ENCODE peak calls at places on chromosomes 16 and 17, in ten cellular contexts. One of them, this sample, is unnamed.
A peak's percentile ranks its signal among the peaks of the same experiment; 100 is the strongest.

GRCh38 chr16:66554021-66554420 is 1.6 kb downstream of the CKLF start:
- DNase-seq in activated gamma-delta T cell treated with anti-CD3 and anti-CD28 coated beads, Interleukin-2, amount 50 U/mL, for 16 hours: no peak
- DNase-seq in cardiac muscle cell: no peak
- DNase-seq in kidney epithelial cell: no peak
- DNase-seq in T-helper 17 cell: no peak
- DNase-seq in CD4-positive, alpha-beta memory T cell: no peak
- DNase-seq in A549: no peak
- DNase-seq in ELR: no peak
- DNase-seq in H9: no peak
- DNase-seq in NCI-H2029: no peak
- DNase-seq in this sample: no peak

GRCh38 chr17:8397636-8398035 is at the start of gene RNF222:
- DNase-seq in ELR: no peak
- DNase-seq in activated gamma-delta T cell treated with anti-CD3 and anti-CD28 coated beads, Interleukin-2, amount 50 U/mL, for 16 hours: no peak
- DNase-seq in kidney epithelial cell: no peak
- DNase-seq in NCI-H2029: no peak
- DNase-seq in cardiac muscle cell: no peak
- DNase-seq in A549: no peak
- DNase-seq in H9: no peak
- DNase-seq in T-helper 17 cell: no peak
- DNase-seq in CD4-positive, alpha-beta memory T cell: no peak
- DNase-seq in this sample: no peak

GRCh38 chr17:67421869-67422273 is 44.8 kb downstream of the PITPNC1 start:
- DNase-seq in cardiac muscle cell: no peak
- DNase-seq in ELR: peak; percentile 100
- DNase-seq in A549: peak; percentile 95
- DNase-seq in NCI-H2029: peak; percentile 65
- DNase-seq in T-helper 17 cell: peak; percentile 39
- DNase-seq in CD4-positive, alpha-beta memory T cell: peak; percentile 83
- DNase-seq in activated gamma-delta T cell treated with anti-CD3 and anti-CD28 coated beads, Interleukin-2, amount 50 U/mL, for 16 hours: peak; percentile 51
- DNase-seq in kidney epithelial cell: peak; percentile 98
- DNase-seq in H9: no peak
- DNase-seq in this sample: peak; percentile 76

GRCh38 chr17:53571342-53571741 is 251.4 kb upstream of the KIF2B start:
- DNase-seq in CD4-positive, alpha-beta memory T cell: no peak
- DNase-seq in ELR: peak; percentile 50
- DNase-seq in NCI-H2029: no peak
- DNase-seq in A549: no peak
- DNase-seq in activated gamma-delta T cell treated with anti-CD3 and anti-CD28 coated beads, Interleukin-2, amount 50 U/mL, for 16 hours: no peak
- DNase-seq in T-helper 17 cell: no peak
- DNase-seq in kidney epithelial cell: no peak
- DNase-seq in cardiac muscle cell: no peak
- DNase-seq in H9: no peak
- DNase-seq in this sample: no peak

GRCh38 chr16:81996664-81997529 is 14.4 kb downstream of the SDR42E1 start:
- DNase-seq in NCI-H2029: no peak
- DNase-seq in cardiac muscle cell: peak; percentile 2
- DNase-seq in H9: no peak
- DNase-seq in kidney epithelial cell: no peak
- DNase-seq in T-helper 17 cell: no peak
- DNase-seq in activated gamma-delta T cell treated with anti-CD3 and anti-CD28 coated beads, Interleukin-2, amount 50 U/mL, for 16 hours: no peak
- DNase-seq in A549: peak; percentile 51
- DNase-seq in CD4-positive, alpha-beta memory T cell: no peak
- DNase-seq in ELR: peak; percentile 88
- DNase-seq in this sample: no peak

GRCh38 chr17:77441130-77441920 is 300.6 kb downstream of the SEC14L1 start:
- DNase-seq in H9: no peak
- DNase-seq in ELR: no peak
- DNase-seq in cardiac muscle cell: no peak
- DNase-seq in CD4-positive, alpha-beta memory T cell: peak; percentile 87
- DNase-seq in activated gamma-delta T cell treated with anti-CD3 and anti-CD28 coated beads, Interleukin-2, amount 50 U/mL, for 16 hours: peak; percentile 66
- DNase-seq in NCI-H2029: no peak
- DNase-seq in T-helper 17 cell: peak; percentile 73
- DNase-seq in kidney epithelial cell: no peak
- DNase-seq in A549: no peak
- DNase-seq in this sample: no peak

GRCh38 chr17:15649861-15650391 is 30.4 kb upstream of the FBXW10B start:
- DNase-seq in cardiac muscle cell: no peak
- DNase-seq in A549: peak; percentile 52
- DNase-seq in activated gamma-delta T cell treated with anti-CD3 and anti-CD28 coated beads, Interleukin-2, amount 50 U/mL, for 16 hours: no peak
- DNase-seq in NCI-H2029: no peak
- DNase-seq in ELR: peak; percentile 62
- DNase-seq in kidney epithelial cell: no peak
- DNase-seq in H9: no peak
- DNase-seq in T-helper 17 cell: no peak
- DNase-seq in CD4-positive, alpha-beta memory T cell: no peak
- DNase-seq in this sample: no peak

GRCh38 chr16:69839240-69839688 is 77.1 kb downstream of the WWP2 start:
- DNase-seq in CD4-positive, alpha-beta memory T cell: no peak
- DNase-seq in A549: no peak
- DNase-seq in kidney epithelial cell: no peak
- DNase-seq in activated gamma-delta T cell treated with anti-CD3 and anti-CD28 coated beads, Interleukin-2, amount 50 U/mL, for 16 hours: no peak
- DNase-seq in T-helper 17 cell: no peak
- DNase-seq in H9: no peak
- DNase-seq in cardiac muscle cell: peak; percentile 57
- DNase-seq in ELR: no peak
- DNase-seq in NCI-H2029: no peak
- DNase-seq in this sample: no peak

GRCh38 chr17:80960797-80961452 is 30.7 kb upstream of the CHMP6 start:
- DNase-seq in NCI-H2029: no peak
- DNase-seq in A549: no peak
- DNase-seq in activated gamma-delta T cell treated with anti-CD3 and anti-CD28 coated beads, Interleukin-2, amount 50 U/mL, for 16 hours: no peak
- DNase-seq in ELR: no peak
- DNase-seq in CD4-positive, alpha-beta memory T cell: no peak
- DNase-seq in T-helper 17 cell: no peak
- DNase-seq in H9: no peak
- DNase-seq in kidney epithelial cell: no peak
- DNase-seq in cardiac muscle cell: no peak
- DNase-seq in this sample: no peak

GRCh38 chr17:38628441-38628840 is 22.7 kb upstream of the SRCIN1 start:
- DNase-seq in T-helper 17 cell: no peak
- DNase-seq in CD4-positive, alpha-beta memory T cell: no peak
- DNase-seq in kidney epithelial cell: no peak
- DNase-seq in NCI-H2029: peak; percentile 46
- DNase-seq in ELR: peak; percentile 37
- DNase-seq in activated gamma-delta T cell treated with anti-CD3 and anti-CD28 coated beads, Interleukin-2, amount 50 U/mL, for 16 hours: no peak
- DNase-seq in A549: peak; percentile 69
- DNase-seq in H9: peak; percentile 84
- DNase-seq in cardiac muscle cell: no peak
- DNase-seq in this sample: no peak

GRCh38 chr17:7043544-7044268 is at the start of gene SLC16A11:
- DNase-seq in activated gamma-delta T cell treated with anti-CD3 and anti-CD28 coated beads, Interleukin-2, amount 50 U/mL, for 16 hours: no peak
- DNase-seq in T-helper 17 cell: no peak
- DNase-seq in H9: no peak
- DNase-seq in ELR: no peak
- DNase-seq in cardiac muscle cell: no peak
- DNase-seq in kidney epithelial cell: no peak
- DNase-seq in A549: no peak
- DNase-seq in CD4-positive, alpha-beta memory T cell: no peak
- DNase-seq in NCI-H2029: no peak
- DNase-seq in this sample: no peak

GRCh38 chr17:15039366-15039765 is 225.8 kb downstream of the PMP22 start:
- DNase-seq in T-helper 17 cell: no peak
- DNase-seq in cardiac muscle cell: no peak
- DNase-seq in activated gamma-delta T cell treated with anti-CD3 and anti-CD28 coated beads, Interleukin-2, amount 50 U/mL, for 16 hours: no peak
- DNase-seq in A549: no peak
- DNase-seq in ELR: peak; percentile 36
- DNase-seq in NCI-H2029: no peak
- DNase-seq in CD4-positive, alpha-beta memory T cell: no peak
- DNase-seq in kidney epithelial cell: no peak
- DNase-seq in H9: no peak
- DNase-seq in this sample: no peak

GRCh38 chr16:73572135-73572534 is 524.2 kb upstream of the ZFHX3 start:
- DNase-seq in A549: no peak
- DNase-seq in CD4-positive, alpha-beta memory T cell: no peak
- DNase-seq in kidney epithelial cell: no peak
- DNase-seq in NCI-H2029: no peak
- DNase-seq in ELR: peak; percentile 3
- DNase-seq in activated gamma-delta T cell treated with anti-CD3 and anti-CD28 coated beads, Interleukin-2, amount 50 U/mL, for 16 hours: no peak
- DNase-seq in H9: no peak
- DNase-seq in T-helper 17 cell: no peak
- DNase-seq in cardiac muscle cell: peak; percentile 96
- DNase-seq in this sample: no peak

GRCh38 chr17:661509-661908 is 53.1 kb downstream of the VPS53 start:
- DNase-seq in A549: no peak
- DNase-seq in CD4-positive, alpha-beta memory T cell: no peak
- DNase-seq in ELR: no peak
- DNase-seq in cardiac muscle cell: no peak
- DNase-seq in T-helper 17 cell: no peak
- DNase-seq in kidney epithelial cell: no peak
- DNase-seq in activated gamma-delta T cell treated with anti-CD3 and anti-CD28 coated beads, Interleukin-2, amount 50 U/mL, for 16 hours: no peak
- DNase-seq in NCI-H2029: no peak
- DNase-seq in H9: no peak
- DNase-seq in this sample: no peak

GRCh38 chr17:42878123-42878880 is 22.3 kb upstream of the G6PC1 start:
- DNase-seq in CD4-positive, alpha-beta memory T cell: no peak
- DNase-seq in T-helper 17 cell: no peak
- DNase-seq in activated gamma-delta T cell treated with anti-CD3 and anti-CD28 coated beads, Interleukin-2, amount 50 U/mL, for 16 hours: no peak
- DNase-seq in ELR: peak; percentile 32
- DNase-seq in cardiac muscle cell: no peak
- DNase-seq in A549: no peak
- DNase-seq in kidney epithelial cell: no peak
- DNase-seq in NCI-H2029: no peak
- DNase-seq in H9: peak; percentile 95
- DNase-seq in this sample: no peak

GRCh38 chr17:78828470-78829185 is 12.0 kb downstream of the USP36 start:
- DNase-seq in A549: peak; percentile 80
- DNase-seq in cardiac muscle cell: no peak
- DNase-seq in activated gamma-delta T cell treated with anti-CD3 and anti-CD28 coated beads, Interleukin-2, amount 50 U/mL, for 16 hours: no peak
- DNase-seq in H9: peak; percentile 63
- DNase-seq in T-helper 17 cell: no peak
- DNase-seq in ELR: peak; percentile 84
- DNase-seq in kidney epithelial cell: no peak
- DNase-seq in NCI-H2029: no peak
- DNase-seq in CD4-positive, alpha-beta memory T cell: no peak
- DNase-seq in this sample: no peak

GRCh38 chr17:51764387-51764971 is 394.0 kb downstream of the CA10 start:
- DNase-seq in kidney epithelial cell: peak; percentile 16
- DNase-seq in H9: peak; percentile 87
- DNase-seq in A549: peak; percentile 78
- DNase-seq in ELR: peak; percentile 67
- DNase-seq in activated gamma-delta T cell treated with anti-CD3 and anti-CD28 coated beads, Interleukin-2, amount 50 U/mL, for 16 hours: no peak
- DNase-seq in T-helper 17 cell: peak; percentile 12
- DNase-seq in NCI-H2029: peak; percentile 68
- DNase-seq in cardiac muscle cell: peak; percentile 78
- DNase-seq in CD4-positive, alpha-beta memory T cell: peak; percentile 31
- DNase-seq in this sample: no peak

GRCh38 chr17:70254735-70255460 is 85.6 kb downstream of the KCNJ2 start:
- DNase-seq in ELR: peak; percentile 60
- DNase-seq in activated gamma-delta T cell treated with anti-CD3 and anti-CD28 coated beads, Interleukin-2, amount 50 U/mL, for 16 hours: no peak
- DNase-seq in H9: no peak
- DNase-seq in A549: no peak
- DNase-seq in T-helper 17 cell: no peak
- DNase-seq in cardiac muscle cell: no peak
- DNase-seq in kidney epithelial cell: no peak
- DNase-seq in NCI-H2029: no peak
- DNase-seq in CD4-positive, alpha-beta memory T cell: no peak
- DNase-seq in this sample: no peak

GRCh38 chr17:8060274-8060673 is 21.4 kb downstream of the ALOX15B start:
- DNase-seq in CD4-positive, alpha-beta memory T cell: peak; percentile 62
- DNase-seq in kidney epithelial cell: no peak
- DNase-seq in cardiac muscle cell: peak; percentile 84
- DNase-seq in NCI-H2029: peak; percentile 16
- DNase-seq in H9: peak; percentile 76
- DNase-seq in T-helper 17 cell: peak; percentile 26
- DNase-seq in A549: peak; percentile 87
- DNase-seq in activated gamma-delta T cell treated with anti-CD3 and anti-CD28 coated beads, Interleukin-2, amount 50 U/mL, for 16 hours: peak; percentile 31
- DNase-seq in ELR: peak; percentile 82
- DNase-seq in this sample: no peak

GRCh38 chr16:5069854-5070253 is 1.8 kb upstream of the ALG1 start:
- DNase-seq in CD4-positive, alpha-beta memory T cell: no peak
- DNase-seq in kidney epithelial cell: no peak
- DNase-seq in A549: no peak
- DNase-seq in H9: no peak
- DNase-seq in NCI-H2029: no peak
- DNase-seq in T-helper 17 cell: no peak
- DNase-seq in cardiac muscle cell: no peak
- DNase-seq in activated gamma-delta T cell treated with anti-CD3 and anti-CD28 coated beads, Interleukin-2, amount 50 U/mL, for 16 hours: no peak
- DNase-seq in ELR: no peak
- DNase-seq in this sample: peak; percentile 11

GRCh38 chr17:72359274-72359673 is 238.5 kb downstream of the SOX9 start:
- DNase-seq in H9: no peak
- DNase-seq in T-helper 17 cell: no peak
- DNase-seq in kidney epithelial cell: no peak
- DNase-seq in activated gamma-delta T cell treated with anti-CD3 and anti-CD28 coated beads, Interleukin-2, amount 50 U/mL, for 16 hours: no peak
- DNase-seq in CD4-positive, alpha-beta memory T cell: no peak
- DNase-seq in cardiac muscle cell: no peak
- DNase-seq in ELR: no peak
- DNase-seq in NCI-H2029: no peak
- DNase-seq in A549: no peak
- DNase-seq in this sample: no peak

GRCh38 chr16:46731691-46732555 is 16.2 kb downstream of the MYLK3 start:
- DNase-seq in H9: no peak
- DNase-seq in ELR: no peak
- DNase-seq in cardiac muscle cell: no peak
- DNase-seq in NCI-H2029: no peak
- DNase-seq in T-helper 17 cell: no peak
- DNase-seq in A549: no peak
- DNase-seq in kidney epithelial cell: no peak
- DNase-seq in CD4-positive, alpha-beta memory T cell: no peak
- DNase-seq in activated gamma-delta T cell treated with anti-CD3 and anti-CD28 coated beads, Interleukin-2, amount 50 U/mL, for 16 hours: no peak
- DNase-seq in this sample: no peak

GRCh38 chr17:74546586-74546985 is 671 bp upstream of the CD300C start:
- DNase-seq in ELR: no peak
- DNase-seq in NCI-H2029: no peak
- DNase-seq in T-helper 17 cell: no peak
- DNase-seq in cardiac muscle cell: no peak
- DNase-seq in H9: no peak
- DNase-seq in kidney epithelial cell: no peak
- DNase-seq in A549: no peak
- DNase-seq in CD4-positive, alpha-beta memory T cell: no peak
- DNase-seq in activated gamma-delta T cell treated with anti-CD3 and anti-CD28 coated beads, Interleukin-2, amount 50 U/mL, for 16 hours: no peak
- DNase-seq in this sample: no peak

GRCh38 chr17:41717408-41718286 is 5.5 kb downstream of the GAST start:
- DNase-seq in ELR: peak; percentile 79
- DNase-seq in A549: no peak
- DNase-seq in kidney epithelial cell: no peak
- DNase-seq in H9: no peak
- DNase-seq in NCI-H2029: no peak
- DNase-seq in cardiac muscle cell: no peak
- DNase-seq in CD4-positive, alpha-beta memory T cell: peak; percentile 25
- DNase-seq in T-helper 17 cell: no peak
- DNase-seq in activated gamma-delta T cell treated with anti-CD3 and anti-CD28 coated beads, Interleukin-2, amount 50 U/mL, for 16 hours: no peak
- DNase-seq in this sample: no peak

GRCh38 chr17:14712471-14713075 is 411.7 kb downstream of the HS3ST3B1 start:
- DNase-seq in activated gamma-delta T cell treated with anti-CD3 and anti-CD28 coated beads, Interleukin-2, amount 50 U/mL, for 16 hours: no peak
- DNase-seq in kidney epithelial cell: no peak
- DNase-seq in H9: no peak
- DNase-seq in ELR: no peak
- DNase-seq in T-helper 17 cell: no peak
- DNase-seq in NCI-H2029: no peak
- DNase-seq in cardiac muscle cell: no peak
- DNase-seq in CD4-positive, alpha-beta memory T cell: no peak
- DNase-seq in A549: no peak
- DNase-seq in this sample: no peak

GRCh38 chr16:81265658-81266451 is 27.4 kb downstream of the BCO1 start:
- DNase-seq in ELR: no peak
- DNase-seq in T-helper 17 cell: no peak
- DNase-seq in kidney epithelial cell: no peak
- DNase-seq in cardiac muscle cell: no peak
- DNase-seq in H9: no peak
- DNase-seq in CD4-positive, alpha-beta memory T cell: no peak
- DNase-seq in NCI-H2029: no peak
- DNase-seq in A549: no peak
- DNase-seq in activated gamma-delta T cell treated with anti-CD3 and anti-CD28 coated beads, Interleukin-2, amount 50 U/mL, for 16 hours: no peak
- DNase-seq in this sample: no peak

GRCh38 chr17:67377727-67378443 is 804 bp downstream of the PITPNC1 start:
- DNase-seq in T-helper 17 cell: peak; percentile 28
- DNase-seq in kidney epithelial cell: no peak
- DNase-seq in ELR: peak; percentile 66
- DNase-seq in H9: peak; percentile 69
- DNase-seq in NCI-H2029: no peak
- DNase-seq in cardiac muscle cell: peak; percentile 68
- DNase-seq in A549: peak; percentile 58
- DNase-seq in CD4-positive, alpha-beta memory T cell: peak; percentile 56
- DNase-seq in activated gamma-delta T cell treated with anti-CD3 and anti-CD28 coated beads, Interleukin-2, amount 50 U/mL, for 16 hours: peak; percentile 39
- DNase-seq in this sample: no peak

GRCh38 chr16:49019826-49020401 is 261.7 kb downstream of the CBLN1 start:
- DNase-seq in activated gamma-delta T cell treated with anti-CD3 and anti-CD28 coated beads, Interleukin-2, amount 50 U/mL, for 16 hours: no peak
- DNase-seq in NCI-H2029: peak; percentile 47
- DNase-seq in T-helper 17 cell: no peak
- DNase-seq in kidney epithelial cell: no peak
- DNase-seq in cardiac muscle cell: no peak
- DNase-seq in H9: no peak
- DNase-seq in ELR: no peak
- DNase-seq in A549: no peak
- DNase-seq in CD4-positive, alpha-beta memory T cell: no peak
- DNase-seq in this sample: no peak